ENCODE peak calls at places on chromosomes 16 and 17, in five cellular contexts. C is G401; R is GM18507; S is activated naive CD4-positive, alpha-beta T cell treated with Interleukin-2 at 50 U/mL for 16 hours; Z is T-helper 2 cell. T is an unnamed sample.

GRCh38 chr16:50809561-50809960 is 67.7 kb downstream of the CYLD start:
- DNase-seq in C (no peak), R (no peak), S (no peak), Z (no peak), T (peak)

GRCh38 chr16:14013571-14014283 is 57.4 kb upstream of the MRTFB start:
- DNase-seq in C (no peak), R (no peak), S (no peak), Z (no peak), T (no peak)

GRCh38 chr17:16886655-16887322 is 85.1 kb downstream of the TNFRSF13B start:
- DNase-seq in C (no peak), R (no peak), S (no peak), Z (no peak), T (no peak)

GRCh38 chr16:66290431-66290830 is 76.1 kb upstream of the CDH5 start:
- DNase-seq in C (no peak), R (no peak), S (no peak), Z (no peak), T (no peak)

GRCh38 chr16:2774161-2774891 is 2.8 kb downstream of the ELOB start:
- DNase-seq in C (peak), R (no peak), S (no peak), Z (no peak), T (no peak)

GRCh38 chr16:87169509-87169985 is 147.6 kb downstream of the C16orf95 start:
- DNase-seq in C (no peak), R (no peak), S (no peak), Z (no peak), T (no peak)

GRCh38 chr16:78045865-78046581 is 23.7 kb downstream of the CLEC3A start:
- DNase-seq in C (peak), R (no peak), S (peak), Z (no peak), T (peak)

GRCh38 chr16:69396187-69397061 is 10.6 kb upstream of the TERF2 start:
- DNase-seq in C (peak), R (no peak), S (peak), Z (peak), T (peak)

GRCh38 chr17:42659079-42659931 is at the start of gene TUBG2:
- DNase-seq in C (peak), R (no peak), S (peak), Z (peak), T (peak)

GRCh38 chr17:68238894-68239293 is 8.9 kb upstream of the AMZ2 start:
- DNase-seq in C (peak), R (no peak), S (peak), Z (no peak), T (no peak)

GRCh38 chr17:29593546-29594440 is 861 bp downstream of the ANKRD13B start:
- DNase-seq in C (no peak), R (no peak), S (peak), Z (no peak), T (no peak)

GRCh38 chr16:20611975-20612471 is 35.9 kb upstream of the ACSM2B start:
- DNase-seq in C (peak), R (no peak), S (no peak), Z (no peak), T (no peak)

GRCh38 chr16:53680756-53681155 is 22.9 kb downstream of the RPGRIP1L start:
- DNase-seq in C (no peak), R (no peak), S (no peak), Z (no peak), T (no peak)

GRCh38 chr17:19000531-19001011 is 4.0 kb downstream of the FAM83G start:
- DNase-seq in C (no peak), R (no peak), S (no peak), Z (no peak), T (no peak)

GRCh38 chr16:65916995-65917394 is 449.5 kb upstream of the CDH5 start:
- DNase-seq in C (no peak), R (no peak), S (no peak), Z (no peak), T (no peak)

GRCh38 chr17:17143501-17143900 is 62.6 kb downstream of the PLD6 start:
- DNase-seq in C (no peak), R (no peak), S (no peak), Z (no peak), T (no peak)

GRCh38 chr16:4347010-4347409 is 4.1 kb downstream of the PAM16 start:
- DNase-seq in C (no peak), R (no peak), S (no peak), Z (no peak), T (no peak)

GRCh38 chr17:29107933-29108805 is 65.2 kb downstream of the PIPOX start:
- DNase-seq in C (no peak), R (no peak), S (no peak), Z (no peak), T (no peak)

T was measured in GM13976.